ENCODE peak calls at places on chromosome 22, in eight cellular contexts. U is AG10803; C is astrocyte of the cerebellum; O is cardiac fibroblast; X is lower lobe of right lung; B is left lung; W is K562; N is CD8-positive, alpha-beta T cell. A is an unnamed sample.

GRCh38 chr22:26658671-26659478 is 1.5 kb downstream of the MIAT start:
- DNase-seq in U (peak), C (peak), O (peak), X (no peak), B (peak), W (peak), N (peak), A (peak)

GRCh38 chr22:37764622-37765021 is 43.1 kb upstream of the GCAT start:
- DNase-seq in U (no peak), C (no peak), O (no peak), X (no peak), B (no peak), W (no peak), N (no peak), A (no peak)

GRCh38 chr22:37735054-37735453 is 38.2 kb downstream of the TRIOBP start:
- DNase-seq in U (no peak), C (no peak), O (no peak), X (peak), B (no peak), W (peak), N (no peak), A (no peak)

GRCh38 chr22:26484360-26484706 is 656 bp downstream of the SRRD start:
- DNase-seq in U (no peak), C (no peak), O (no peak), X (no peak), B (no peak), W (peak), N (no peak), A (no peak)

GRCh38 chr22:25051073-25051472 is 98.6 kb downstream of the KIAA1671 start:
- DNase-seq in U (no peak), C (no peak), O (no peak), X (no peak), B (no peak), W (no peak), N (no peak), A (no peak)

GRCh38 chr22:22687638-22688500 is 43.5 kb downstream of the GGTLC2 start:
- DNase-seq in U (peak), C (peak), O (peak), X (no peak), B (no peak), W (peak), N (no peak), A (no peak)

GRCh38 chr22:28440517-28441366 is 238.9 kb downstream of the TTC28 start:
- DNase-seq in U (peak), C (peak), O (peak), X (no peak), B (no peak), W (no peak), N (no peak), A (no peak)

GRCh38 chr22:37632174-37633081 is 7.0 kb upstream of the SH3BP1 start:
- DNase-seq in U (no peak), C (no peak), O (no peak), X (no peak), B (no peak), W (no peak), N (no peak), A (no peak)

GRCh38 chr22:49810363-49811013 is 17.2 kb downstream of the BRD1 start:
- DNase-seq in U (peak), C (no peak), O (peak), X (peak), B (peak), W (no peak), N (no peak), A (no peak)

GRCh38 chr22:23530106-23530505 is 50.0 kb downstream of the IGLL1 start:
- DNase-seq in U (no peak), C (no peak), O (no peak), X (peak), B (peak), W (no peak), N (no peak), A (no peak)

GRCh38 chr22:26466196-26466595 is 17.4 kb downstream of the HPS4 start:
- DNase-seq in U (peak), C (no peak), O (no peak), X (no peak), B (no peak), W (no peak), N (no peak), A (no peak)

GRCh38 chr22:33361581-33361980 is 303.4 kb upstream of the SYN3 start:
- DNase-seq in U (peak), C (no peak), O (no peak), X (no peak), B (no peak), W (no peak), N (no peak), A (no peak)

GRCh38 chr22:37492428-37493344 is 6.5 kb upstream of the MFNG start:
- DNase-seq in U (peak), C (no peak), O (peak), X (peak), B (no peak), W (peak), N (peak), A (no peak)

GRCh38 chr22:37680191-37680851 is 4.9 kb downstream of the LGALS1 start:
- DNase-seq in U (no peak), C (no peak), O (no peak), X (no peak), B (no peak), W (no peak), N (no peak), A (no peak)

GRCh38 chr22:39431821-39432251 is 25.0 kb upstream of the MGAT3 start:
- DNase-seq in U (no peak), C (no peak), O (peak), X (no peak), B (peak), W (no peak), N (no peak), A (no peak)

GRCh38 chr22:50531546-50532352 is 1.9 kb upstream of the TYMP start:
- DNase-seq in U (peak), C (no peak), O (peak), X (peak), B (peak), W (no peak), N (no peak), A (peak)

GRCh38 chr22:22576989-22577427 is 17.9 kb upstream of the PRAME start:
- DNase-seq in U (no peak), C (no peak), O (no peak), X (no peak), B (no peak), W (no peak), N (no peak), A (no peak)

GRCh38 chr22:18068381-18068988 is 9.3 kb upstream of the PEX26 start:
- DNase-seq in U (peak), C (no peak), O (peak), X (no peak), B (no peak), W (no peak), N (no peak), A (no peak)

GRCh38 chr22:33036881-33037280 is 21.3 kb downstream of the SYN3 start:
- DNase-seq in U (no peak), C (no peak), O (no peak), X (no peak), B (no peak), W (no peak), N (no peak), A (no peak)

GRCh38 chr22:23036684-23037428 is 33.5 kb upstream of the GNAZ start:
- DNase-seq in U (peak), C (no peak), O (peak), X (no peak), B (no peak), W (no peak), N (no peak), A (no peak)

GRCh38 chr22:22397875-22398524 is 110.5 kb downstream of the ZNF280B start:
- DNase-seq in U (no peak), C (no peak), O (no peak), X (no peak), B (no peak), W (no peak), N (no peak), A (no peak)

GRCh38 chr22:24028533-24028932 is 17.4 kb downstream of the CABIN1 start:
- DNase-seq in U (no peak), C (no peak), O (no peak), X (no peak), B (no peak), W (no peak), N (no peak), A (no peak)

GRCh38 chr22:24965822-24966626 is 13.5 kb downstream of the KIAA1671 start:
- DNase-seq in U (no peak), C (no peak), O (no peak), X (peak), B (peak), W (no peak), N (no peak), A (no peak)

GRCh38 chr22:18119409-18120110 is 9.0 kb downstream of the TUBA8 start:
- DNase-seq in U (no peak), C (no peak), O (no peak), X (no peak), B (no peak), W (no peak), N (no peak), A (no peak)

GRCh38 chr22:24723111-24723510 is 51.4 kb downstream of the PIWIL3 start:
- DNase-seq in U (no peak), C (no peak), O (no peak), X (no peak), B (no peak), W (no peak), N (no peak), A (no peak)

GRCh38 chr22:34973926-34974325 is 92.0 kb upstream of the ISX start:
- DNase-seq in U (peak), C (peak), O (no peak), X (no peak), B (no peak), W (no peak), N (no peak), A (no peak)

GRCh38 chr22:25404556-25404922 is 159.9 kb upstream of the GRK3 start:
- DNase-seq in U (no peak), C (no peak), O (no peak), X (no peak), B (peak), W (peak), N (no peak), A (no peak)

GRCh38 chr22:40651563-40652501 is 15.3 kb upstream of the MRTFA start:
- DNase-seq in U (peak), C (peak), O (peak), X (peak), B (peak), W (peak), N (peak), A (peak)
- TF ChIP-seq CTCF in U (no peak), C (no peak), O (no peak), X (no peak), B (no peak), W (no peak), N (no peak), A (no peak)

GRCh38 chr22:44807915-44808690 is 55.7 kb downstream of the ARHGAP8 start:
- DNase-seq in U (no peak), C (no peak), O (no peak), X (no peak), B (peak), W (peak), N (no peak), A (no peak)
- TF ChIP-seq CTCF in U (no peak), C (peak), O (no peak), X (no peak), B (no peak), W (peak), N (no peak), A (no peak)

GRCh38 chr22:19632671-19633148 is 81.6 kb upstream of the SEPTIN5 start:
- DNase-seq in U (no peak), C (no peak), O (peak), X (no peak), B (no peak), W (no peak), N (no peak), A (no peak)

GRCh38 chr22:19630614-19631013 is 83.7 kb upstream of the SEPTIN5 start:
- DNase-seq in U (no peak), C (no peak), O (no peak), X (no peak), B (no peak), W (no peak), N (no peak), A (no peak)

GRCh38 chr22:19634206-19634536 is 80.1 kb upstream of the SEPTIN5 start:
- DNase-seq in U (no peak), C (no peak), O (no peak), X (no peak), B (no peak), W (no peak), N (no peak), A (no peak)

GRCh38 chr22:19629720-19630419 is 84.4 kb upstream of the SEPTIN5 start:
- DNase-seq in U (peak), C (peak), O (peak), X (peak), B (peak), W (peak), N (peak), A (peak)

GRCh38 chr22:19631899-19632670 is 82.2 kb upstream of the SEPTIN5 start:
- DNase-seq in U (peak), C (peak), O (peak), X (no peak), B (no peak), W (peak), N (no peak), A (no peak)
- TF ChIP-seq CTCF in U (peak), C (peak), O (peak), X (peak), B (peak), W (peak), N (no peak), A (no peak)

DNA sequence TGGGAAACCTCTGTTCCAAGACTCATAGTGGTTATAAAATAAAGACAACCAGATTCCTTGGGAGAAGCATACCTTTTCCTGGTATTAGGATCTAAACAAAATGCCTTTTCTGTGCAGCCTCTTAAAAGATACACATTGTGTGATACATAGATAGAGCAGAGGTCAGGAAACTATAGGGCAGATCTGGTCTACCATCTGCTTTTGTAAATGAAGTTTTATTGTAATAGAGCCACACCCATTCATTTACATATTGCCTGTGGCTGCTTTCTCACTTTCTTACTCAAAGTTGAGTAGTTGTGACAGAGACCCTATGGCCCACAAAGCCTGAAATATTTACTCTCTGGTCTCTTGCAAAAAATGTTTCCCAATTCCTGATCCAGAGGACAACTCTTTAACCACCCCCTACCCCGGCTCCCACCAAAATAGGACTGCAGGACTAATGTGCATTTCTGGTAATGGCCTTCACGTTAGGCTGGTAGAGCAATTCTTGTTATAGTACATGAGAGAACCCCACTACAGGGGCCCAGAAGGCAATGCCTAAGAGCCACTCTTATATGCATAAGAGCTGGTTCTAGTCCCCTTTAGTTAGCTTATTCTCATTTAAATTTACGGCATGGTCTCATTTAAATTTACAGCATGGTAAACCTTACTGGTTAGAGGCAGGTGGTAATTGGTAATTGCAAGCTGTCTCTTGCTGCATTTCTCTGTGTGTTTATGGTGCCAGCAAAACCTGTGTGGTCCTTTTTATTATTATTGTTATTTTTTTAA is 76.8 kb upstream of the YWHAH start:
- DNase-seq in U (no peak), C (no peak), O (no peak), X (no peak), B (no peak), W (peak), N (no peak), A (no peak)
- TF ChIP-seq CTCF in U (no peak), C (no peak), O (no peak), X (no peak), B (no peak), W (no peak), N (no peak), A (no peak)

DNA sequence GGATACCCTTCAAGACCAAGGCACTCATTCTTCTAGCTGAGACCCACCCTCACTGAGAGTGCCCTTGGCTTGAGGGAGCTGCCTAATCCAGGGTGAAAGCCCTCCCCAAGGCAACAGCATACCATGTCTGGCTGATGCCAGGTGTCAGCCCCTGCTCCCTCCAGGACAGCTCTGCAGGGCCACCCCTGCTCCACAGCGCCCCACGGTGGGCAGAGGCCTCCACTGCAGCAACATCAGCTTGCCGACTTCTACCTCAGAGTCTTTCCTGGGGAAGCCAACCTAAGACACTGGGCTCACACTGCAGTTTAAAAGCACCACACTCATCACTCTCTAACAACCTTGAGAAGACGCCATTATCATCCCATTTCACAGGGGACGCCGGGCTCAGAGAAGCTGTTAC is 29.0 kb downstream of the TTLL1 start:
- DNase-seq in U (no peak), C (no peak), O (peak), X (peak), B (no peak), W (peak), N (no peak), A (no peak)
- TF ChIP-seq CTCF in U (peak), C (peak), O (peak), X (peak), B (no peak), W (peak), N (peak), A (no peak)

GRCh38 chr22:30586414-30586813 is 5.3 kb downstream of the PES1 start:
- DNase-seq in U (no peak), C (no peak), O (no peak), X (no peak), B (no peak), W (no peak), N (no peak), A (no peak)

GRCh38 chr22:30584441-30584840 is 7.3 kb downstream of the PES1 start:
- DNase-seq in U (no peak), C (no peak), O (no peak), X (no peak), B (no peak), W (no peak), N (no peak), A (no peak)

GRCh38 chr22:30582051-30582450 is 7.6 kb upstream of the GAL3ST1 start:
- DNase-seq in U (no peak), C (no peak), O (peak), X (no peak), B (no peak), W (no peak), N (no peak), A (no peak)

GRCh38 chr22:30580896-30581295 is 6.4 kb upstream of the GAL3ST1 start:
- DNase-seq in U (no peak), C (no peak), O (no peak), X (no peak), B (no peak), W (no peak), N (no peak), A (no peak)

GRCh38 chr22:30582788-30583575 is 8.5 kb upstream of the GAL3ST1 start:
- DNase-seq in U (no peak), C (no peak), O (peak), X (no peak), B (no peak), W (no peak), N (no peak), A (no peak)
- TF ChIP-seq CTCF in U (no peak), C (no peak), O (no peak), X (no peak), B (no peak), W (no peak), N (no peak), A (no peak)